ENCODE peak calls at places on chromosomes 3 and 15, in four cellular contexts. One of them, this sample, is unnamed.

GRCh38 chr15:47811160-47811559 is 93.9 kb downstream of the SEMA6D start:
- DNase-seq in mesenchymal stem cell: no peak
- DNase-seq in neuronal stem cell: no peak
- DNase-seq in H1: no peak
- DNase-seq in this sample: no peak

GRCh38 chr3:146517684-146518435 is 26.5 kb downstream of the PLSCR1 start:
- DNase-seq in mesenchymal stem cell: no peak
- DNase-seq in neuronal stem cell: no peak
- DNase-seq in H1: no peak
- DNase-seq in this sample: no peak

GRCh38 chr3:43349759-43350158 is 63.4 kb downstream of the SNRK start:
- DNase-seq in mesenchymal stem cell: no peak
- DNase-seq in neuronal stem cell: no peak
- DNase-seq in H1: no peak
- DNase-seq in this sample: no peak

GRCh38 chr15:70209499-70209898 is 111.8 kb upstream of the TLE3 start:
- DNase-seq in mesenchymal stem cell: no peak
- DNase-seq in neuronal stem cell: no peak
- DNase-seq in H1: no peak
- DNase-seq in this sample: peak; percentile 9

GRCh38 chr3:131174752-131175151 is 148.1 kb downstream of the NEK11 start:
- DNase-seq in mesenchymal stem cell: peak; percentile 2
- DNase-seq in neuronal stem cell: no peak
- DNase-seq in H1: no peak
- DNase-seq in this sample: no peak

GRCh38 chr3:151561878-151562277 is 101.0 kb upstream of the IGSF10 start:
- DNase-seq in mesenchymal stem cell: no peak
- DNase-seq in neuronal stem cell: no peak
- DNase-seq in H1: no peak
- DNase-seq in this sample: no peak

GRCh38 chr3:196518999-196519737 is 4.0 kb upstream of the SMCO1 start:
- DNase-seq in mesenchymal stem cell: peak; percentile 64
- DNase-seq in neuronal stem cell: no peak
- DNase-seq in H1: peak; percentile 36
- DNase-seq in this sample: peak; percentile 73

GRCh38 chr3:46059432-46059831 is 32.1 kb upstream of the XCR1 start:
- DNase-seq in mesenchymal stem cell: no peak
- DNase-seq in neuronal stem cell: no peak
- DNase-seq in H1: no peak
- DNase-seq in this sample: no peak

GRCh38 chr3:127792664-127793292 is 29.5 kb downstream of the MGLL start:
- DNase-seq in mesenchymal stem cell: peak; percentile 80
- DNase-seq in neuronal stem cell: no peak
- DNase-seq in H1: no peak
- DNase-seq in this sample: no peak

GRCh38 chr15:59170295-59170881 is 36.3 kb upstream of the LDHAL6B start:
- DNase-seq in mesenchymal stem cell: peak; percentile 46
- DNase-seq in neuronal stem cell: no peak
- DNase-seq in H1: no peak
- DNase-seq in this sample: peak; percentile 48

GRCh38 chr3:53174346-53175250 is 13.6 kb downstream of the PRKCD start:
- DNase-seq in mesenchymal stem cell: no peak
- DNase-seq in neuronal stem cell: no peak
- DNase-seq in H1: no peak
- DNase-seq in this sample: no peak

GRCh38 chr15:80730395-80730794 is 35.3 kb downstream of the ABHD17C start:
- DNase-seq in mesenchymal stem cell: no peak
- DNase-seq in neuronal stem cell: no peak
- DNase-seq in H1: no peak
- DNase-seq in this sample: no peak

GRCh38 chr15:60735559-60736047 is 256.7 kb upstream of the ICE2 start:
- DNase-seq in mesenchymal stem cell: no peak
- DNase-seq in neuronal stem cell: no peak
- DNase-seq in H1: no peak
- DNase-seq in this sample: no peak

GRCh38 chr15:35078221-35078915 is 6.7 kb downstream of the NANOGP8 start:
- DNase-seq in mesenchymal stem cell: peak; percentile 50
- DNase-seq in neuronal stem cell: peak; percentile 33
- DNase-seq in H1: no peak
- DNase-seq in this sample: peak; percentile 63

GRCh38 chr3:53056442-53056841 is 10.6 kb upstream of the SFMBT1 start:
- DNase-seq in mesenchymal stem cell: peak; percentile 35
- DNase-seq in neuronal stem cell: no peak
- DNase-seq in H1: no peak
- DNase-seq in this sample: no peak

GRCh38 chr15:89127054-89127702 is 38.9 kb downstream of the ABHD2 start:
- DNase-seq in mesenchymal stem cell: no peak
- DNase-seq in neuronal stem cell: no peak
- DNase-seq in H1: no peak
- DNase-seq in this sample: no peak

GRCh38 chr15:70264014-70264492 is 166.3 kb upstream of the TLE3 start:
- DNase-seq in mesenchymal stem cell: peak; percentile 10
- DNase-seq in neuronal stem cell: no peak
- DNase-seq in H1: no peak
- DNase-seq in this sample: no peak

GRCh38 chr3:15637131-15637951 is 35.8 kb downstream of the BTD start:
- DNase-seq in mesenchymal stem cell: peak; percentile 28
- DNase-seq in neuronal stem cell: no peak
- DNase-seq in H1: no peak
- DNase-seq in this sample: no peak

GRCh38 chr3:47324278-47324865 is 41.6 kb downstream of the KLHL18 start:
- DNase-seq in mesenchymal stem cell: peak; percentile 88
- DNase-seq in neuronal stem cell: peak; percentile 67
- DNase-seq in H1: peak; percentile 29
- DNase-seq in this sample: peak; percentile 60

GRCh38 chr3:126407412-126408044 is 12.8 kb downstream of the CFAP100 start:
- DNase-seq in mesenchymal stem cell: no peak
- DNase-seq in neuronal stem cell: no peak
- DNase-seq in H1: no peak
- DNase-seq in this sample: no peak

GRCh38 chr3:189947948-189948723 is 172.6 kb downstream of the P3H2 start:
- DNase-seq in mesenchymal stem cell: peak; percentile 49
- DNase-seq in neuronal stem cell: no peak
- DNase-seq in H1: no peak
- DNase-seq in this sample: no peak

GRCh38 chr15:82544431-82544830 is 4.2 kb upstream of the RPS17 start:
- DNase-seq in mesenchymal stem cell: no peak
- DNase-seq in neuronal stem cell: no peak
- DNase-seq in H1: no peak
- DNase-seq in this sample: no peak

GRCh38 chr15:55856506-55856905 is 113.6 kb upstream of the PRTG start:
- DNase-seq in mesenchymal stem cell: peak; percentile 66
- DNase-seq in neuronal stem cell: no peak
- DNase-seq in H1: no peak
- DNase-seq in this sample: no peak

GRCh38 chr3:42647821-42648459 is 5.6 kb upstream of the ZBTB47 start:
- DNase-seq in mesenchymal stem cell: no peak
- DNase-seq in neuronal stem cell: no peak
- DNase-seq in H1: no peak
- DNase-seq in this sample: peak; percentile 60

GRCh38 chr15:60639502-60639901 is 160.6 kb upstream of the ICE2 start:
- DNase-seq in mesenchymal stem cell: no peak
- DNase-seq in neuronal stem cell: no peak
- DNase-seq in H1: no peak
- DNase-seq in this sample: no peak

DNA sequence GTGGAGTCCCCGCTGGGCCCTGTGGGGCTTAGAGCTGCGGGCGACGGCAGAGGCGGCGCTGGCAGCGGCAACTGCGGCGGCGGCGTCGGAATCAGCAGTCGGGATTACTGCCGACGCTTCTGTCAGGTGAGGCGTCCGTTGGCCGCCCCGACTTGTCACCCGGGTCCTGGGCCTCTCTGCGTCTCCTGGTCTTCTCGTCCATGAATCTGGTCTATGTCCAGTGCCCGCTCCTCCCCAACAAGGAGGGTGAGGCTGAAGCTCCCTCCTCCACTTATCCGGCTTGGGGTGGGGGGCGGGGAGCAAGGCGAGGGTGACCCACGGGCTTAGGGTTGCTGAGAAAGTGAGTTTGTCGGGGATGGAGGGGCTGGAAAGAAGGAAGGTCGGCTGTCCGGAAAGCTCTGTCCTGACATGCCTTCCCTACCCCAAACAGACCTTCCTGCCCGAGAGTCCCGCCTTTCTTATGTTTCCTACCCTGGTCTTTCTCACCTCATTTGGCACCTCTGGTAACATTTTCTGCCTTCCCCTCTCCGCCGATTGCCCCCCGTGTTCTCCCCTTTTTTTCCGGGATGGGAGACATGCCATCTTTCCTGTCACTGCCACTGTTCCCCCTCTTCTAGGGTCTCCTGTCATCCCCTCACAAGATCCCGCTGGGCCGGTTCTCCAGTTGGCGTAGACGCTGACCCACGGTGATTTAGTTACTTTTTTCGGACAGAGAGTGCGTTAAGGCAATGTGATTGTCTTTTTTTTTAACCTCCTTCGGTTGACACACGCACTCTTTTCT is 515 bp downstream of the ZNF654 start:
- DNase-seq in mesenchymal stem cell: peak; percentile 25
- DNase-seq in neuronal stem cell: peak; percentile 3
- DNase-seq in H1: no peak
- DNase-seq in this sample: no peak
- H4K8ac ChIP-seq in mesenchymal stem cell: peak overlapping the region; percentile 59
- H4K8ac ChIP-seq in neuronal stem cell: peak overlapping the region; percentile 65
- H4K8ac ChIP-seq in H1: peak overlapping the region; percentile 29
- H4K8ac ChIP-seq in this sample: no peak overlapping the region

GRCh38 chr15:50083424-50084025 is 35.5 kb downstream of the ATP8B4 start:
- DNase-seq in mesenchymal stem cell: no peak
- DNase-seq in neuronal stem cell: no peak
- DNase-seq in H1: no peak
- DNase-seq in this sample: no peak
- H4K91ac ChIP-seq in mesenchymal stem cell: no peak overlapping the region
- H4K91ac ChIP-seq in neuronal stem cell: no peak overlapping the region
- H4K91ac ChIP-seq in H1: no peak overlapping the region
- H4K91ac ChIP-seq in this sample: no peak overlapping the region

DNA sequence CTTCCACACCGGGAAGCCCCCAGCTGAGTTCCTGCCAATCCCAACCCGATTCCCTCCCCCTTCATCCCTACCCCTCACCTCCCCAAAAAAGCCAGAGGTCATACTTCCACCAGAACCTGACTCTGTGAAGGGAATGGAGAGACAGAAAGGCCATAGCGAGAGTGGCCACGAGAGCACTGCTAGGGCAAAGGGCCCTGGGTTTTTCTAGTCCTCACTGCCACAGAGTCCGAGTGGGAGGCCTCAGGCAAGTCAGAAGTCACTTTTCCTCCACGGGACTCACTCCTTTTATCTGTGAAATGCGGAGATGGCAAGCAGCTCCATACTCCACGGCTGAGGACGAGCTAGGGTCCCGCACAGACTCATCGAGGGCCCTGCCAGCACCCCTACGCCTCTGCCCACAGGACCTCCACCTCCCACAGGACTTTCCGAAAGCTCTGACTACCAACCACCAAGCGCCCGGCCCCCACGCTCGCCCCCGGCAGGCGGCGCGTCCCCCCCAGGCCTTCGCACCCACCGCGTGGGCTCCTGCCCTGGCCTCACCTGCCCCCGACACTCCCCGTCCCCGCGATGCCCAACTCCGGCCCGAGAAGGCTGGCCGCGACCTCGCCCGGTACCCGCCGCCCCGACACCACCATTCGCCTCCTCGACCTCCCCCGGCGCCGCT is 794 bp downstream of the ATP13A3 start:
- DNase-seq in mesenchymal stem cell: peak; percentile 66
- DNase-seq in neuronal stem cell: no peak
- DNase-seq in H1: no peak
- DNase-seq in this sample: no peak
- H2BK12ac ChIP-seq in mesenchymal stem cell: no peak overlapping the region
- H2BK12ac ChIP-seq in neuronal stem cell: no peak overlapping the region
- H2BK12ac ChIP-seq in H1: no peak overlapping the region
- H2BK12ac ChIP-seq in this sample: no peak overlapping the region

DNA sequence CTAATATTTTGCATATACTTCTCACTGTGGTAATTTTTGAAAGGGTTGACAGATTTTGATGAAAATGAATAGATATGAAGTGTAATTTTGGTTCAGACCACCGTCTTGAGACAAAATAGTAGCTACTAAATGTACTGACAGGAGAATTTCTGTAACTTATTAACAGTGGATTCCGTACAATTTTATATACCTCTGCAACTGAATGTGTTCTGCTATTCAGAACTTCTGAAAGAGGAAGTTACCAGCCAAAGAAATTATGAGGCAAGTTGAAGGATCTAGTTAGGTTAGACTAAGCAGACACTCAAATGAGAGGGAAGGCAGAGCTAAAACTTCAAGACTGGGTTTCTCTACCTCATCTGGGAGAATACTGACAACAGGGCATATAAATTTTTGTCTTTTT is 29.4 kb downstream of the GAP43 start:
- DNase-seq in mesenchymal stem cell: no peak
- DNase-seq in neuronal stem cell: no peak
- DNase-seq in H1: no peak
- DNase-seq in this sample: no peak
- H4K8ac ChIP-seq in mesenchymal stem cell: no peak overlapping the region
- H4K8ac ChIP-seq in neuronal stem cell: no peak overlapping the region
- H4K8ac ChIP-seq in H1: no peak overlapping the region
- H4K8ac ChIP-seq in this sample: no peak overlapping the region

GRCh38 chr3:185661772-185662171 is 75.7 kb downstream of the SENP2 start:
- DNase-seq in mesenchymal stem cell: no peak
- DNase-seq in neuronal stem cell: no peak
- DNase-seq in H1: no peak
- DNase-seq in this sample: no peak

GRCh38 chr3:185657691-185658503 is 71.8 kb downstream of the SENP2 start:
- DNase-seq in mesenchymal stem cell: no peak
- DNase-seq in neuronal stem cell: no peak
- DNase-seq in H1: no peak
- DNase-seq in this sample: no peak

GRCh38 chr3:185658504-185658912 is 72.4 kb downstream of the SENP2 start:
- DNase-seq in mesenchymal stem cell: peak; percentile 96
- DNase-seq in neuronal stem cell: no peak
- DNase-seq in H1: no peak
- DNase-seq in this sample: no peak

GRCh38 chr3:185658943-185659342 is 72.8 kb downstream of the SENP2 start:
- DNase-seq in mesenchymal stem cell: no peak
- DNase-seq in neuronal stem cell: no peak
- DNase-seq in H1: no peak
- DNase-seq in this sample: no peak

GRCh38 chr3:185659942-185660921 is 74.1 kb downstream of the SENP2 start:
- DNase-seq in mesenchymal stem cell: peak; percentile 86
- DNase-seq in neuronal stem cell: peak; percentile 77
- DNase-seq in H1: peak; percentile 61
- DNase-seq in this sample: peak; percentile 90
- H4K91ac ChIP-seq in mesenchymal stem cell: no peak overlapping the region
- H4K91ac ChIP-seq in neuronal stem cell: no peak overlapping the region
- H4K91ac ChIP-seq in H1: no peak overlapping the region
- H4K91ac ChIP-seq in this sample: no peak overlapping the region

GRCh38 chr3:94539937-94540336 is 477.1 kb downstream of the NSUN3 start:
- DNase-seq in mesenchymal stem cell: no peak
- DNase-seq in neuronal stem cell: no peak
- DNase-seq in H1: no peak
- DNase-seq in this sample: no peak
- H2BK12ac ChIP-seq in mesenchymal stem cell: no peak overlapping the region
- H2BK12ac ChIP-seq in neuronal stem cell: no peak overlapping the region
- H2BK12ac ChIP-seq in H1: no peak overlapping the region
- H2BK12ac ChIP-seq in this sample: no peak overlapping the region